ENCODE peak calls at places on chromosomes 4 and X, in eight cellular contexts. M, C, Z, L, F, Q, S and A are unnamed samples.

GRCh38 chr4:162154862-162155540 is 8.8 kb downstream of the FSTL5 start:
- DNase-seq in L (no peak), S (no peak), Z (no peak), M (no peak), F (no peak), Q (no peak), C (no peak), A (no peak)

GRCh38 chr4:38949416-38950051 is 81.9 kb downstream of the FAM114A1 start:
- DNase-seq in S (no peak), Z (peak; percentile 65), F (peak; percentile 60), C (peak; percentile 17), M (no peak), Q (no peak), L (no peak), A (peak; percentile 19)

GRCh38 chrX:46554942-46555341 is 9.7 kb upstream of the ZNF674 start:
- DNase-seq in Q (no peak), S (no peak), F (peak; percentile 60), L (peak; percentile 36), C (no peak), M (no peak), Z (no peak), A (no peak)

GRCh38 chrX:41922125-41922521 is 1.2 kb downstream of the CASK start:
- DNase-seq in C (peak; percentile 9), Q (no peak), M (no peak), L (no peak), F (peak; percentile 33), S (no peak), Z (peak; percentile 29), A (no peak)

GRCh38 chrX:111133389-111133788 is 37.4 kb downstream of the PAK3 start:
- DNase-seq in M (no peak), L (no peak), C (no peak), F (peak; percentile 6), Q (no peak), S (no peak), Z (no peak), A (no peak)

GRCh38 chrX:138711399-138712347 is at the start of gene FGF13:
- DNase-seq in Z (no peak), Q (peak; percentile 1), S (peak; percentile 5), M (no peak), C (no peak), L (peak; percentile 24), F (no peak), A (no peak)

GRCh38 chrX:13742397-13743176 is 8.0 kb downstream of the OFD1 start:
- DNase-seq in Q (no peak), Z (peak; percentile 32), S (no peak), L (no peak), M (no peak), C (peak; percentile 9), F (no peak), A (no peak)

GRCh38 chrX:53288173-53288572 is 6.8 kb upstream of the IQSEC2 start:
- DNase-seq in F (no peak), Z (peak; percentile 32), L (no peak), S (peak; percentile 47), C (no peak), Q (peak; percentile 39), M (no peak), A (no peak)

GRCh38 chr4:3646280-3646679 is 114.1 kb upstream of the LRPAP1 start:
- DNase-seq in M (no peak), Q (no peak), Z (no peak), L (no peak), C (no peak), F (no peak), S (no peak), A (no peak)

GRCh38 chrX:74923942-74924448 is 1.3 kb downstream of the NEXMIF start:
- DNase-seq in L (no peak), M (no peak), F (no peak), C (no peak), S (peak; percentile 42), Q (peak; percentile 1), Z (peak; percentile 6), A (peak; percentile 9)

GRCh38 chr4:108683479-108683878 is 33.1 kb downstream of the OSTC start:
- DNase-seq in Z (no peak), C (no peak), S (no peak), L (peak; percentile 27), M (no peak), Q (no peak), F (peak; percentile 57), A (peak; percentile 16)

GRCh38 chr4:185127021-185127925 is 15.8 kb upstream of the SLC25A4 start:
- DNase-seq in M (no peak), C (no peak), L (peak; percentile 28), S (no peak), Q (no peak), Z (no peak), F (no peak), A (no peak)

GRCh38 chr4:69713593-69713992 is 46.8 kb downstream of the SULT1B1 start:
- DNase-seq in C (no peak), F (peak; percentile 72), M (no peak), Z (no peak), Q (no peak), S (no peak), L (peak; percentile 2), A (no peak)